ENCODE peak calls at places on chromosomes 12 and 14, in seven cellular contexts. S is GM23338, E is GM23248, C is PC-3, Z is SK-N-SH, T is neural progenitor cell, Q is OCI-LY7. A is an unnamed sample.

GRCh38 chr12:49904601-49905000 is 901 bp upstream of the FAIM2 start:
- DNase-seq in Q (no peak), E (no peak), S (no peak), T (no peak), C (no peak), Z (no peak), A (no peak)

GRCh38 chr12:2057041-2057792 is 4.4 kb downstream of the CACNA1C start:
- DNase-seq in C (peak), E (peak), T (peak), Z (peak), Q (peak), S (peak), A (peak)

GRCh38 chr12:117818400-117818799 is 150.4 kb downstream of the KSR2 start:
- DNase-seq in Z (no peak), C (peak), Q (no peak), E (no peak), T (peak), S (no peak), A (no peak)

GRCh38 chr12:57201219-57201618 is 15.4 kb upstream of the NXPH4 start:
- DNase-seq in Z (no peak), T (no peak), S (no peak), E (no peak), Q (no peak), C (no peak), A (no peak)

GRCh38 chr14:92568621-92569479 is 55.3 kb downstream of the RIN3 start:
- DNase-seq in E (no peak), C (no peak), Q (no peak), S (no peak), T (no peak), Z (peak), A (no peak)

GRCh38 chr14:104979758-104980591 is 1.8 kb upstream of the AHNAK2 start:
- DNase-seq in C (peak), Z (peak), E (no peak), Q (no peak), T (no peak), S (no peak), A (no peak)

GRCh38 chr12:74906224-74906623 is 303.4 kb downstream of the KCNC2 start:
- DNase-seq in C (no peak), T (peak), E (peak), Q (peak), Z (no peak), S (peak), A (no peak)

GRCh38 chr12:89529738-89530137 is 3.9 kb upstream of the POC1B start:
- DNase-seq in C (peak), E (peak), T (peak), Q (peak), Z (peak), S (peak), A (no peak)

GRCh38 chr14:60654303-60654925 is 5.1 kb upstream of the SIX1 start:
- DNase-seq in Z (peak), C (peak), S (no peak), E (peak), Q (no peak), T (peak), A (no peak)

GRCh38 chr12:64976131-64976530 is 145.0 kb downstream of the WIF1 start:
- DNase-seq in S (no peak), Q (no peak), T (no peak), E (no peak), Z (no peak), C (peak), A (no peak)

GRCh38 chr14:106269029-106269428 is 742.6 kb downstream of the TMEM121 start:
- DNase-seq in Z (no peak), T (no peak), Q (peak), S (no peak), C (no peak), E (no peak), A (no peak)

GRCh38 chr14:25622752-25623151 is 572.8 kb upstream of the STXBP6 start:
- DNase-seq in E (no peak), Q (no peak), S (no peak), T (no peak), Z (no peak), C (no peak), A (no peak)

GRCh38 chr12:104738841-104739642 is 219.0 kb downstream of the SLC41A2 start:
- DNase-seq in Q (no peak), E (no peak), C (no peak), S (no peak), T (no peak), Z (no peak), A (no peak)

GRCh38 chr12:94498698-94499097 is 39.0 kb upstream of the CEP83 start:
- DNase-seq in C (no peak), Z (no peak), E (no peak), S (no peak), T (no peak), Q (no peak), A (no peak)

GRCh38 chr12:108360487-108360886 is 21.4 kb upstream of the CMKLR1 start:
- DNase-seq in T (no peak), Q (no peak), Z (no peak), C (no peak), E (peak), S (no peak), A (no peak)

GRCh38 chr12:40775681-40776080 is 83.4 kb downstream of the CNTN1 start:
- DNase-seq in T (no peak), Z (no peak), C (no peak), Q (no peak), E (peak), S (no peak), A (no peak)

GRCh38 chr14:106222736-106223135 is 696.4 kb downstream of the TMEM121 start:
- DNase-seq in C (no peak), Q (no peak), S (no peak), E (no peak), T (no peak), Z (no peak), A (no peak)

GRCh38 chr12:81627336-81628189 is 131.6 kb downstream of the PPFIA2 start:
- DNase-seq in T (peak), E (peak), Q (peak), S (peak), Z (peak), C (peak), A (peak)

GRCh38 chr12:57309420-57309819 is 58.4 kb upstream of the STAC3 start:
- DNase-seq in Q (no peak), S (no peak), C (peak), T (no peak), Z (no peak), E (peak), A (no peak)

GRCh38 chr12:57195655-57196371 is 20.8 kb upstream of the NXPH4 start:
- DNase-seq in Q (no peak), E (no peak), C (no peak), T (no peak), S (no peak), Z (no peak), A (no peak)

GRCh38 chr12:30925607-30926242 is 823 bp upstream of the TSPAN11 start:
- DNase-seq in C (no peak), Z (no peak), T (peak), E (no peak), S (no peak), Q (no peak), A (no peak)

GRCh38 chr12:1593232-1594044 is 943 bp downstream of the FBXL14 start:
- DNase-seq in Q (peak), S (peak), T (peak), Z (peak), C (peak), E (peak), A (no peak)

GRCh38 chr14:104788873-104789663 is 6.5 kb downstream of the AKT1 start:
- DNase-seq in C (no peak), Q (no peak), S (no peak), T (no peak), Z (no peak), E (no peak), A (no peak)

GRCh38 chr12:68609955-68610434 is 704 bp upstream of the RAP1B start:
- DNase-seq in C (peak), T (peak), S (no peak), E (peak), Q (peak), Z (peak), A (no peak)

GRCh38 chr12:132244724-132245295 is 84.6 kb downstream of the GALNT9 start:
- DNase-seq in T (no peak), Z (peak), E (no peak), C (no peak), Q (no peak), S (no peak), A (no peak)

GRCh38 chr14:32567543-32568384 is 238.7 kb downstream of the AKAP6 start:
- DNase-seq in T (no peak), S (no peak), Z (no peak), Q (no peak), E (peak), C (peak), A (no peak)

GRCh38 chr12:30862486-30862885 is 64.1 kb upstream of the TSPAN11 start:
- DNase-seq in C (peak), Q (no peak), T (no peak), S (no peak), E (peak), Z (peak), A (no peak)

GRCh38 chr12:124289634-124290600 is 5.0 kb upstream of the RFLNA start:
- DNase-seq in S (no peak), C (no peak), Z (peak), T (no peak), E (peak), Q (no peak), A (no peak)

GRCh38 chr14:62722406-62722805 is 322.9 kb downstream of the KCNH5 start:
- DNase-seq in S (no peak), E (no peak), T (no peak), Z (no peak), C (peak), Q (no peak), A (no peak)

GRCh38 chr14:100587763-100588411 is 670 bp upstream of the BEGAIN start:
- DNase-seq in C (no peak), E (peak), T (no peak), S (no peak), Q (no peak), Z (no peak), A (no peak)

GRCh38 chr12:132337557-132337956 is 8.2 kb upstream of the GALNT9 start:
- DNase-seq in S (no peak), Z (no peak), T (no peak), E (no peak), C (no peak), Q (no peak), A (no peak)

GRCh38 chr12:120495189-120495722 is 657 bp upstream of the DYNLL1 start:
- DNase-seq in Q (no peak), Z (peak), C (no peak), S (peak), T (peak), E (peak), A (no peak)

GRCh38 chr12:69039881-69040280 is 106.9 kb upstream of the CPM start:
- DNase-seq in T (no peak), C (no peak), S (no peak), Q (no peak), E (no peak), Z (no peak), A (no peak)

GRCh38 chr14:61536661-61537566 is 158.4 kb upstream of the HIF1A start:
- DNase-seq in C (no peak), S (no peak), Q (no peak), E (peak), Z (no peak), T (no peak), A (no peak)

DNA sequence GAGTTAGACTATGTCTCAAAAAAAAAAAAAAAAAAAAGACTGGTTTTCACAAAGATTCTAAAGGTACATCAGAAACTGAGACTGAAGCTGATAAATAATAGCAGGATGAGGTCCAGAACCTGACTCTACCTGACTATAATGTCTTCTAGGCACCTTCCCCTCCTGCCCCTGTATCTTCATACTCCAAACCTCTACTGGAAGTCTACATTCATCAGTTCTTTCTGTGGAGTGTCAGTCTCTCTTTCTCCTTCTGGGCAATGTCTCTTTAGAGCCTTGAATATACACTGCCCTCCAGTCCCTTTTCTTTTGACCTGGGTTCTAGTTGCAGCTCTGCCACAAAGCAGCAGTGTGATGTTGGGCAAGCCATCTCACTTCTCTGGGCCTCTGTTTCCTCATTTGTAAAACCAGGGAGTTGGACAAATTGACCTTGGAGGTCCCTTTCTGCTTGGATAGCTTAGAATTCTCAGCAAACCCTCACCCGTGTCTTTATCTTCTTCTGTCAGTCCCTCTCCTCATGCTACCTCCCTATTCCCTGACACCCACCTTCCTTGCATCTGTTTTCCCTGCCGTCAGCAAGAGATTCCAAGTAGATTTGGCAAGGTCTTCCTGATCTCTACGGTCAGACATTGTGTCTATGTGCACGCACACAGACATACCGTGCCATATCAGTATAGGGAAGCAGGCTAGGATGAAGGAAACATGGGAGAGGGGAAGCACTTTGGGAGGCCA is 4.3 kb downstream of the NFE2 start:
- DNase-seq in E (no peak), Z (no peak), T (no peak), Q (no peak), C (no peak), S (no peak), A (no peak)
- TF ChIP-seq EZH2phosphoT487 in E (no peak), Z (no peak), T (no peak), Q (no peak), C (no peak), S (no peak), A (no peak)

GRCh38 chr12:10182662-10183061 is 3.8 kb downstream of the TMEM52B start:
- DNase-seq in Z (no peak), C (peak), T (no peak), Q (no peak), E (peak), S (no peak), A (no peak)
- TF ChIP-seq EZH2phosphoT487 in Z (no peak), C (no peak), T (no peak), Q (no peak), E (no peak), S (no peak), A (no peak)

GRCh38 chr14:103700753-103701490 is 14.3 kb downstream of the XRCC3 start:
- DNase-seq in Z (no peak), E (no peak), T (no peak), Q (no peak), C (no peak), S (no peak), A (no peak)
- TF ChIP-seq EZH2phosphoT487 in Z (no peak), E (no peak), T (no peak), Q (no peak), C (no peak), S (no peak), A (no peak)

GRCh38 chr14:54603362-54603761 is 36.4 kb downstream of the SAMD4A start:
- DNase-seq in C (peak), Z (no peak), E (peak), S (no peak), Q (no peak), T (no peak), A (no peak)
- TF ChIP-seq EZH2phosphoT487 in C (no peak), Z (no peak), E (no peak), S (no peak), Q (no peak), T (no peak), A (no peak)

GRCh38 chr12:97637770-97638169 is 175.2 kb downstream of the RMST start:
- DNase-seq in Q (no peak), E (no peak), T (peak), S (no peak), Z (no peak), C (no peak), A (no peak)
- TF ChIP-seq EZH2phosphoT487 in Q (no peak), E (no peak), T (peak), S (no peak), Z (no peak), C (no peak), A (no peak)